ENCODE peak calls at places on chromosomes 4 and X, in six cellular contexts. One of them, this sample, is unnamed.
A peak's percentile ranks its signal among the peaks of the same experiment; 100 is the strongest.

GRCh38 chr4:48557478-48557877 is 67.4 kb downstream of the ZAR1 start:
- DNase-seq in GM04504: no peak
- DNase-seq in mucosa of descending colon: no peak
- DNase-seq in GM06990: no peak
- DNase-seq in heart right ventricle: no peak
- DNase-seq in glomerular endothelial cell: no peak
- DNase-seq in this sample: no peak

GRCh38 chr4:113760852-113761681 is 471 bp downstream of the CAMK2D start:
- DNase-seq in GM04504: peak; percentile 76
- DNase-seq in mucosa of descending colon: peak; percentile 88
- DNase-seq in GM06990: peak; percentile 76
- DNase-seq in heart right ventricle: peak; percentile 82
- DNase-seq in glomerular endothelial cell: no peak
- DNase-seq in this sample: no peak

GRCh38 chrX:68827848-68828562 is 816 bp upstream of the EFNB1 start:
- DNase-seq in GM04504: no peak
- DNase-seq in mucosa of descending colon: peak; percentile 88
- DNase-seq in GM06990: peak; percentile 52
- DNase-seq in heart right ventricle: peak; percentile 83
- DNase-seq in glomerular endothelial cell: peak; percentile 48
- DNase-seq in this sample: no peak

GRCh38 chr4:32192363-32192762 is 1472.2 kb downstream of the PCDH7 start:
- DNase-seq in GM04504: no peak
- DNase-seq in mucosa of descending colon: no peak
- DNase-seq in GM06990: no peak
- DNase-seq in heart right ventricle: no peak
- DNase-seq in glomerular endothelial cell: no peak
- DNase-seq in this sample: no peak

GRCh38 chr4:174873931-174874330 is 44.2 kb upstream of the ADAM29 start:
- DNase-seq in GM04504: no peak
- DNase-seq in mucosa of descending colon: no peak
- DNase-seq in GM06990: no peak
- DNase-seq in heart right ventricle: no peak
- DNase-seq in glomerular endothelial cell: no peak
- DNase-seq in this sample: no peak

GRCh38 chrX:102517331-102517730 is 792 bp upstream of the TMSB15A start:
- DNase-seq in GM04504: no peak
- DNase-seq in mucosa of descending colon: no peak
- DNase-seq in GM06990: no peak
- DNase-seq in heart right ventricle: no peak
- DNase-seq in glomerular endothelial cell: no peak
- DNase-seq in this sample: no peak

GRCh38 chr4:12943069-12943468 is 541.1 kb downstream of the RAB28 start:
- DNase-seq in GM04504: no peak
- DNase-seq in mucosa of descending colon: no peak
- DNase-seq in GM06990: no peak
- DNase-seq in heart right ventricle: no peak
- DNase-seq in glomerular endothelial cell: no peak
- DNase-seq in this sample: no peak

GRCh38 chrX:34521563-34521962 is 135.5 kb downstream of the TMEM47 start:
- DNase-seq in GM04504: peak; percentile 3
- DNase-seq in mucosa of descending colon: no peak
- DNase-seq in GM06990: no peak
- DNase-seq in heart right ventricle: no peak
- DNase-seq in glomerular endothelial cell: no peak
- DNase-seq in this sample: no peak

GRCh38 chr4:4625488-4625887 is 83.6 kb upstream of the STX18 start:
- DNase-seq in GM04504: peak; percentile 73
- DNase-seq in mucosa of descending colon: no peak
- DNase-seq in GM06990: no peak
- DNase-seq in heart right ventricle: no peak
- DNase-seq in glomerular endothelial cell: no peak
- DNase-seq in this sample: no peak

GRCh38 chr4:24863799-24864198 is 49.0 kb downstream of the CCDC149 start:
- DNase-seq in GM04504: no peak
- DNase-seq in mucosa of descending colon: no peak
- DNase-seq in GM06990: no peak
- DNase-seq in heart right ventricle: no peak
- DNase-seq in glomerular endothelial cell: no peak
- DNase-seq in this sample: no peak

GRCh38 chr4:26525136-26525535 is 34.9 kb upstream of the CCKAR start:
- DNase-seq in GM04504: no peak
- DNase-seq in mucosa of descending colon: no peak
- DNase-seq in GM06990: no peak
- DNase-seq in heart right ventricle: no peak
- DNase-seq in glomerular endothelial cell: no peak
- DNase-seq in this sample: peak; percentile 31

GRCh38 chrX:117743469-117744251 is 372.9 kb downstream of the KLHL13 start:
- DNase-seq in GM04504: no peak
- DNase-seq in mucosa of descending colon: no peak
- DNase-seq in GM06990: peak; percentile 15
- DNase-seq in heart right ventricle: no peak
- DNase-seq in glomerular endothelial cell: no peak
- DNase-seq in this sample: no peak

GRCh38 chr4:72006576-72006975 is 25.2 kb upstream of the NPFFR2 start:
- DNase-seq in GM04504: peak; percentile 21
- DNase-seq in mucosa of descending colon: no peak
- DNase-seq in GM06990: no peak
- DNase-seq in heart right ventricle: no peak
- DNase-seq in glomerular endothelial cell: peak; percentile 39
- DNase-seq in this sample: no peak

GRCh38 chr4:80033581-80033980 is 39.4 kb downstream of the ANTXR2 start:
- DNase-seq in GM04504: no peak
- DNase-seq in mucosa of descending colon: no peak
- DNase-seq in GM06990: no peak
- DNase-seq in heart right ventricle: no peak
- DNase-seq in glomerular endothelial cell: no peak
- DNase-seq in this sample: no peak

GRCh38 chrX:9807355-9808182 is 21.3 kb downstream of the SHROOM2 start:
- DNase-seq in GM04504: no peak
- DNase-seq in mucosa of descending colon: peak; percentile 46
- DNase-seq in GM06990: no peak
- DNase-seq in heart right ventricle: no peak
- DNase-seq in glomerular endothelial cell: no peak
- DNase-seq in this sample: no peak

GRCh38 chr4:72767903-72768817 is 199.1 kb upstream of the ADAMTS3 start:
- DNase-seq in GM04504: no peak
- DNase-seq in mucosa of descending colon: no peak
- DNase-seq in GM06990: no peak
- DNase-seq in heart right ventricle: no peak
- DNase-seq in glomerular endothelial cell: no peak
- DNase-seq in this sample: no peak

GRCh38 chrX:53188763-53189162 is 36.2 kb downstream of the KDM5C start:
- DNase-seq in GM04504: no peak
- DNase-seq in mucosa of descending colon: no peak
- DNase-seq in GM06990: no peak
- DNase-seq in heart right ventricle: no peak
- DNase-seq in glomerular endothelial cell: no peak
- DNase-seq in this sample: no peak

GRCh38 chr4:1080432-1080831 is 32.9 kb downstream of the RNF212 start:
- DNase-seq in GM04504: no peak
- DNase-seq in mucosa of descending colon: no peak
- DNase-seq in GM06990: no peak
- DNase-seq in heart right ventricle: no peak
- DNase-seq in glomerular endothelial cell: no peak
- DNase-seq in this sample: no peak

GRCh38 chr4:48017108-48017527 is 546 bp downstream of the NIPAL1 start:
- DNase-seq in GM04504: no peak
- DNase-seq in mucosa of descending colon: peak; percentile 78
- DNase-seq in GM06990: peak; percentile 43
- DNase-seq in heart right ventricle: peak; percentile 22
- DNase-seq in glomerular endothelial cell: no peak
- DNase-seq in this sample: no peak

GRCh38 chr4:119498520-119498919 is 130.1 kb downstream of the PDE5A start:
- DNase-seq in GM04504: no peak
- DNase-seq in mucosa of descending colon: no peak
- DNase-seq in GM06990: no peak
- DNase-seq in heart right ventricle: peak; percentile 28
- DNase-seq in glomerular endothelial cell: no peak
- DNase-seq in this sample: no peak

GRCh38 chrX:43822015-43822414 is 60.2 kb downstream of the MAOB start:
- DNase-seq in GM04504: no peak
- DNase-seq in mucosa of descending colon: no peak
- DNase-seq in GM06990: no peak
- DNase-seq in heart right ventricle: no peak
- DNase-seq in glomerular endothelial cell: no peak
- DNase-seq in this sample: no peak

GRCh38 chrX:88146577-88146976 is 600.4 kb upstream of the CPXCR1 start:
- DNase-seq in GM04504: no peak
- DNase-seq in mucosa of descending colon: no peak
- DNase-seq in GM06990: no peak
- DNase-seq in heart right ventricle: no peak
- DNase-seq in glomerular endothelial cell: no peak
- DNase-seq in this sample: no peak

GRCh38 chrX:129606918-129607317 is 47.8 kb downstream of the APLN start:
- DNase-seq in GM04504: no peak
- DNase-seq in mucosa of descending colon: peak; percentile 36
- DNase-seq in GM06990: no peak
- DNase-seq in heart right ventricle: peak; percentile 57
- DNase-seq in glomerular endothelial cell: peak; percentile 47
- DNase-seq in this sample: no peak

GRCh38 chr4:110074570-110074969 is 123.8 kb downstream of the ELOVL6 start:
- DNase-seq in GM04504: no peak
- DNase-seq in mucosa of descending colon: no peak
- DNase-seq in GM06990: no peak
- DNase-seq in heart right ventricle: no peak
- DNase-seq in glomerular endothelial cell: no peak
- DNase-seq in this sample: no peak

GRCh38 chr4:181677203-181677602 is 566.0 kb upstream of the TENM3 start:
- DNase-seq in GM04504: no peak
- DNase-seq in mucosa of descending colon: no peak
- DNase-seq in GM06990: no peak
- DNase-seq in heart right ventricle: no peak
- DNase-seq in glomerular endothelial cell: no peak
- DNase-seq in this sample: no peak

GRCh38 chr4:4289575-4289929 is 402 bp downstream of the LYAR start:
- DNase-seq in GM04504: no peak
- DNase-seq in mucosa of descending colon: no peak
- DNase-seq in GM06990: no peak
- DNase-seq in heart right ventricle: no peak
- DNase-seq in glomerular endothelial cell: no peak
- DNase-seq in this sample: no peak

GRCh38 chrX:22686138-22686541 is 313.6 kb upstream of the DDX53 start:
- DNase-seq in GM04504: peak; percentile 3
- DNase-seq in mucosa of descending colon: no peak
- DNase-seq in GM06990: no peak
- DNase-seq in heart right ventricle: peak; percentile 31
- DNase-seq in glomerular endothelial cell: peak; percentile 90
- DNase-seq in this sample: peak; percentile 37

GRCh38 chrX:38973327-38973726 is 172.1 kb downstream of the MID1IP1 start:
- DNase-seq in GM04504: no peak
- DNase-seq in mucosa of descending colon: no peak
- DNase-seq in GM06990: no peak
- DNase-seq in heart right ventricle: no peak
- DNase-seq in glomerular endothelial cell: no peak
- DNase-seq in this sample: no peak

GRCh38 chr4:2714071-2714770 is 41.9 kb downstream of the TNIP2 start:
- DNase-seq in GM04504: peak; percentile 13
- DNase-seq in mucosa of descending colon: no peak
- DNase-seq in GM06990: no peak
- DNase-seq in heart right ventricle: peak; percentile 70
- DNase-seq in glomerular endothelial cell: peak; percentile 92
- DNase-seq in this sample: no peak

GRCh38 chrX:149491812-149492211 is 13.3 kb downstream of the IDS start:
- DNase-seq in GM04504: no peak
- DNase-seq in mucosa of descending colon: no peak
- DNase-seq in GM06990: no peak
- DNase-seq in heart right ventricle: no peak
- DNase-seq in glomerular endothelial cell: no peak
- DNase-seq in this sample: no peak

GRCh38 chr4:73964862-73965611 is 16.8 kb downstream of the PF4 start:
- DNase-seq in GM04504: no peak
- DNase-seq in mucosa of descending colon: peak; percentile 40
- DNase-seq in GM06990: no peak
- DNase-seq in heart right ventricle: no peak
- DNase-seq in glomerular endothelial cell: no peak
- DNase-seq in this sample: no peak

GRCh38 chrX:117538441-117539418 is 577.9 kb downstream of the KLHL13 start:
- DNase-seq in GM04504: no peak
- DNase-seq in mucosa of descending colon: no peak
- DNase-seq in GM06990: no peak
- DNase-seq in heart right ventricle: no peak
- DNase-seq in glomerular endothelial cell: no peak
- DNase-seq in this sample: no peak

GRCh38 chrX:119694601-119695534 is 1.9 kb upstream of the SEPTIN6 start:
- DNase-seq in GM04504: no peak
- DNase-seq in mucosa of descending colon: no peak
- DNase-seq in GM06990: peak; percentile 58
- DNase-seq in heart right ventricle: no peak
- DNase-seq in glomerular endothelial cell: no peak
- DNase-seq in this sample: no peak

GRCh38 chrX:63453571-63453970 is 102.4 kb upstream of the SPIN4 start:
- DNase-seq in GM04504: no peak
- DNase-seq in mucosa of descending colon: no peak
- DNase-seq in GM06990: no peak
- DNase-seq in heart right ventricle: no peak
- DNase-seq in glomerular endothelial cell: no peak
- DNase-seq in this sample: no peak

GRCh38 chr4:153142700-153143438 is 61.4 kb upstream of the TRIM2 start:
- DNase-seq in GM04504: no peak
- DNase-seq in mucosa of descending colon: peak; percentile 86
- DNase-seq in GM06990: no peak
- DNase-seq in heart right ventricle: peak; percentile 72
- DNase-seq in glomerular endothelial cell: peak; percentile 60
- DNase-seq in this sample: no peak

GRCh38 chrX:136714626-136715599 is 65.8 kb downstream of the ARHGEF6 start:
- DNase-seq in GM04504: no peak
- DNase-seq in mucosa of descending colon: no peak
- DNase-seq in GM06990: no peak
- DNase-seq in heart right ventricle: no peak
- DNase-seq in glomerular endothelial cell: no peak
- DNase-seq in this sample: no peak

GRCh38 chr4:144343143-144343755 is 202.7 kb upstream of the GYPA start:
- DNase-seq in GM04504: no peak
- DNase-seq in mucosa of descending colon: no peak
- DNase-seq in GM06990: peak; percentile 25
- DNase-seq in heart right ventricle: no peak
- DNase-seq in glomerular endothelial cell: no peak
- DNase-seq in this sample: no peak

GRCh38 chr4:185532795-185533324 is 2.4 kb downstream of the PDLIM3 start:
- DNase-seq in GM04504: no peak
- DNase-seq in mucosa of descending colon: no peak
- DNase-seq in GM06990: no peak
- DNase-seq in heart right ventricle: no peak
- DNase-seq in glomerular endothelial cell: no peak
- DNase-seq in this sample: no peak